ENCODE peak calls at places on chromosome 6, in seven cellular contexts. M, Z, H, A, V, Y and S are unnamed samples.

GRCh38 chr6:165663283-165663735 is 268 bp upstream of the PDE10A start:
- DNase-seq in Z (no peak), Y (peak), H (peak), M (no peak), A (no peak), V (no peak), S (no peak)

GRCh38 chr6:162468326-162468725 is 259.2 kb downstream of the PRKN start:
- DNase-seq in Y (peak), H (peak), M (no peak), A (no peak), V (no peak), Z (no peak), S (no peak)

GRCh38 chr6:34243131-34243771 is 5.6 kb downstream of the SMIM29 start:
- DNase-seq in Y (peak), H (no peak), Z (no peak), V (no peak), A (no peak), M (no peak), S (no peak)

GRCh38 chr6:15876406-15876805 is 213.6 kb upstream of the DTNBP1 start:
- DNase-seq in V (no peak), Y (peak), H (peak), Z (no peak), A (no peak), M (no peak), S (no peak)

GRCh38 chr6:13392462-13392861 is 64.1 kb upstream of the TBC1D7 start:
- DNase-seq in Y (no peak), A (no peak), M (no peak), H (no peak), V (no peak), Z (no peak), S (peak)

GRCh38 chr6:168440520-168441433 is at the start of gene SMOC2:
- DNase-seq in H (peak), A (peak), Z (no peak), V (no peak), M (no peak), Y (no peak), S (no peak)

GRCh38 chr6:22656696-22657340 is 87.5 kb downstream of the HDGFL1 start:
- DNase-seq in Y (no peak), A (no peak), V (no peak), M (no peak), H (no peak), Z (no peak), S (no peak)

GRCh38 chr6:39301606-39302005 is 12.6 kb downstream of the KCNK17 start:
- DNase-seq in V (no peak), H (no peak), Z (no peak), A (no peak), Y (peak), M (no peak), S (peak)

GRCh38 chr6:7787137-7787575 is 61.3 kb downstream of the BMP6 start:
- DNase-seq in Z (no peak), A (no peak), Y (peak), H (peak), M (no peak), V (no peak), S (no peak)

GRCh38 chr6:44249082-44249748 is 2.3 kb downstream of the HSP90AB1 start:
- DNase-seq in M (no peak), V (no peak), Y (no peak), A (no peak), H (no peak), Z (no peak), S (no peak)

GRCh38 chr6:123676793-123677192 is 40.0 kb upstream of the TRDN start:
- DNase-seq in H (no peak), A (no peak), Y (no peak), Z (no peak), V (no peak), M (no peak), S (no peak)

GRCh38 chr6:44681782-44682181 is 294.3 kb downstream of the CDC5L start:
- DNase-seq in Y (no peak), V (no peak), M (no peak), Z (no peak), A (no peak), H (peak), S (no peak)

GRCh38 chr6:21436625-21437024 is 156.9 kb upstream of the SOX4 start:
- DNase-seq in H (no peak), Y (no peak), A (no peak), M (no peak), V (no peak), Z (no peak), S (no peak)

GRCh38 chr6:1461207-1461606 is 71.8 kb downstream of the FOXF2 start:
- DNase-seq in H (peak), Y (peak), A (no peak), M (no peak), V (no peak), Z (no peak), S (no peak)

GRCh38 chr6:32622545-32623401 is 14.4 kb upstream of the HLA-DQA1 start:
- DNase-seq in V (peak), M (peak), Y (peak), A (no peak), Z (no peak), H (peak), S (peak)

GRCh38 chr6:138030872-138031271 is 76.3 kb downstream of the PERP start:
- DNase-seq in V (no peak), A (no peak), Y (no peak), Z (no peak), M (no peak), H (no peak), S (no peak)

GRCh38 chr6:19297880-19298279 is 539.3 kb upstream of the ID4 start:
- DNase-seq in M (no peak), Z (no peak), V (no peak), H (no peak), Y (no peak), A (peak), S (no peak)

GRCh38 chr6:129923520-129923919 is 62.4 kb upstream of the TMEM244 start:
- DNase-seq in H (peak), M (no peak), V (no peak), A (no peak), Y (peak), Z (no peak), S (no peak)

GRCh38 chr6:91718198-91718597 is 1131.3 kb upstream of the MAP3K7 start:
- DNase-seq in V (no peak), A (no peak), Z (no peak), Y (no peak), M (no peak), H (no peak), S (no peak)

GRCh38 chr6:1870902-1871301 is 261.2 kb downstream of the FOXC1 start:
- DNase-seq in Y (no peak), Z (no peak), M (no peak), H (no peak), A (no peak), V (no peak), S (no peak)